ENCODE peak calls at places on chromosomes 2 and 18, in seven cellular contexts. U is endothelial cell; X is uterus; Y is caudate nucleus; B is activated effector memory CD4-positive, alpha-beta T cell treated with anti-CD3 and anti-CD28 coated beads, Interleukin-2, amount 50 U/mL, for 16 hours; Q is pulmonary artery endothelial cell; T is NCI-H446 treated with DMSO at 0.1 percent for 48 hours. H is an unnamed sample.

GRCh38 chr2:26650713-26651457 is 9.7 kb upstream of the CIB4 start:
- DNase-seq in T (no peak), Q (no peak), U (no peak), B (no peak), Y (no peak), X (peak), H (no peak)

GRCh38 chr18:36066731-36067117 is 635 bp downstream of the RPRD1A start:
- DNase-seq in X (no peak), B (no peak), U (no peak), Q (no peak), T (no peak), Y (no peak), H (no peak)

GRCh38 chr18:35460719-35461118 is 37.0 kb downstream of the INO80C start:
- DNase-seq in Q (no peak), X (no peak), B (no peak), T (peak), U (no peak), Y (no peak), H (no peak)

GRCh38 chr2:215839309-215839708 is 174.0 kb downstream of the MREG start:
- DNase-seq in B (no peak), U (no peak), Y (no peak), Q (no peak), X (no peak), T (no peak), H (no peak)

GRCh38 chr18:76524477-76524876 is 29.4 kb upstream of the ZNF516 start:
- DNase-seq in B (no peak), U (no peak), Y (no peak), Q (no peak), T (no peak), X (no peak), H (no peak)

GRCh38 chr2:241314933-241315182 is 614 bp downstream of the HDLBP start:
- DNase-seq in Q (no peak), Y (no peak), U (no peak), T (no peak), B (no peak), X (no peak), H (no peak)

GRCh38 chr18:9731380-9731779 is 23.3 kb downstream of the RAB31 start:
- DNase-seq in Y (no peak), B (no peak), T (no peak), U (no peak), X (no peak), Q (no peak), H (no peak)

GRCh38 chr2:219565130-219566080 is 5.9 kb downstream of the OBSL1 start:
- DNase-seq in U (no peak), T (no peak), Y (no peak), X (no peak), Q (no peak), B (no peak), H (no peak)

GRCh38 chr18:5524660-5525059 is 19.1 kb downstream of the EPB41L3 start:
- DNase-seq in Q (no peak), B (no peak), X (no peak), T (no peak), U (no peak), Y (no peak), H (no peak)

GRCh38 chr2:80322958-80323357 is 18.4 kb upstream of the LRRTM1 start:
- DNase-seq in X (no peak), U (no peak), Y (no peak), T (no peak), B (no peak), Q (no peak), H (no peak)

GRCh38 chr18:52963481-52963880 is 623.5 kb downstream of the DCC start:
- DNase-seq in X (no peak), U (no peak), T (no peak), Q (no peak), Y (no peak), B (no peak), H (no peak)